ENCODE peak calls at places on chromosomes 4 and X, in ten cellular contexts. H is bronchial epithelial cell; V is cardiac muscle cell; Y is astrocyte of the cerebellum; G is kidney epithelial cell; C is tibial nerve; E is heart left ventricle; B is neural crest cell; K is NB4; Z is CD8-positive, alpha-beta T cell. A is an unnamed sample.
A peak's percentile ranks its signal among the peaks of the same experiment; 100 is the strongest.

GRCh38 chr4:105859233-105859632 is 36.0 kb upstream of the NPNT start:
- DNase-seq in C (no peak), K (no peak), V (no peak), Y (peak; percentile 16), G (peak; percentile 4), H (peak; percentile 86), E (no peak), Z (no peak), B (no peak), A (no peak)

GRCh38 chrX:63330681-63331080 is 20.5 kb downstream of the SPIN4 start:
- DNase-seq in G (no peak), Z (no peak), K (peak; percentile 74), H (peak; percentile 80), V (no peak), B (no peak), E (no peak), C (no peak), Y (no peak), A (no peak)

GRCh38 chr4:8269535-8270417 is at the start of gene HTRA3:
- DNase-seq in E (peak; percentile 75), B (peak; percentile 45), V (peak; percentile 73), H (no peak), Y (no peak), C (peak; percentile 45), G (no peak), K (peak; percentile 87), Z (no peak), A (no peak)

GRCh38 chr4:139628184-139629012 is 37.2 kb upstream of the MGST2 start:
- DNase-seq in G (no peak), V (peak; percentile 34), E (no peak), B (no peak), C (no peak), Z (no peak), K (no peak), H (no peak), Y (no peak), A (no peak)

GRCh38 chr4:74123065-74123728 is 24.2 kb upstream of the CXCL2 start:
- DNase-seq in B (no peak), K (peak; percentile 89), Y (no peak), V (no peak), G (no peak), Z (no peak), E (no peak), H (peak; percentile 10), C (no peak), A (peak; percentile 74)

GRCh38 chrX:135384161-135384836 is 37.4 kb upstream of the SMIM10L2A start:
- DNase-seq in Z (peak; percentile 30), E (no peak), V (no peak), C (no peak), H (no peak), G (no peak), Y (no peak), K (peak; percentile 44), B (no peak), A (no peak)

GRCh38 chrX:75086731-75087195 is 69.3 kb downstream of the ABCB7 start:
- DNase-seq in Y (no peak), V (no peak), K (no peak), C (no peak), Z (no peak), B (no peak), E (no peak), H (no peak), G (no peak), A (no peak)

GRCh38 chrX:154313147-154313546 is 17.6 kb downstream of the TKTL1 start:
- DNase-seq in Y (no peak), E (no peak), G (no peak), Z (no peak), V (no peak), H (no peak), C (no peak), K (no peak), B (peak; percentile 24), A (no peak)

GRCh38 chrX:537156-537555 is 93.4 kb upstream of the SHOX start:
- DNase-seq in E (no peak), B (no peak), C (no peak), Z (no peak), K (no peak), Y (no peak), V (no peak), G (no peak), H (no peak), A (no peak)

GRCh38 chr4:154928640-154929257 is 147.7 kb downstream of the RBM46 start:
- DNase-seq in K (peak; percentile 15), G (peak; percentile 10), B (no peak), E (no peak), H (peak; percentile 63), C (no peak), Y (peak; percentile 20), Z (no peak), V (peak; percentile 52), A (no peak)

GRCh38 chrX:30906726-30907125 is 17.7 kb upstream of the TAB3 start:
- DNase-seq in Y (peak; percentile 86), Z (no peak), K (no peak), B (no peak), C (no peak), E (no peak), V (no peak), G (no peak), H (peak; percentile 65), A (no peak)

GRCh38 chrX:106999002-106999975 is 723 bp downstream of the MORC4 start:
- DNase-seq in Z (peak; percentile 51), V (peak; percentile 78), E (peak; percentile 35), C (peak; percentile 17), H (peak; percentile 42), K (peak; percentile 3), Y (peak; percentile 11), G (no peak), B (peak; percentile 26), A (peak; percentile 63)

GRCh38 chr4:163332526-163333405 is at the start of gene NPY1R:
- DNase-seq in Z (no peak), V (peak; percentile 87), B (peak; percentile 68), Y (peak; percentile 66), E (peak; percentile 57), K (peak; percentile 52), C (peak; percentile 38), H (peak; percentile 69), G (peak; percentile 45), A (peak; percentile 81)

GRCh38 chr4:149999485-150000074 is 78.7 kb upstream of the DCLK2 start:
- DNase-seq in Y (peak; percentile 72), E (no peak), G (peak; percentile 45), V (peak; percentile 55), H (peak; percentile 53), C (no peak), Z (no peak), B (peak; percentile 11), K (peak; percentile 52), A (no peak)

GRCh38 chrX:134669378-134670098 is 11.3 kb upstream of the PLAC1 start:
- DNase-seq in H (peak; percentile 74), V (no peak), C (no peak), Y (no peak), Z (no peak), E (peak; percentile 47), K (no peak), B (no peak), G (no peak), A (no peak)

GRCh38 chrX:38426785-38427184 is 74.4 kb downstream of the OTC start:
- DNase-seq in B (no peak), V (no peak), K (peak; percentile 15), C (no peak), E (no peak), Z (no peak), H (peak; percentile 75), G (no peak), Y (no peak), A (no peak)

GRCh38 chr4:127888559-127888958 is 7.9 kb downstream of the PLK4 start:
- DNase-seq in B (no peak), G (no peak), Y (no peak), C (no peak), V (no peak), E (no peak), Z (no peak), K (no peak), H (no peak), A (no peak)

DNA sequence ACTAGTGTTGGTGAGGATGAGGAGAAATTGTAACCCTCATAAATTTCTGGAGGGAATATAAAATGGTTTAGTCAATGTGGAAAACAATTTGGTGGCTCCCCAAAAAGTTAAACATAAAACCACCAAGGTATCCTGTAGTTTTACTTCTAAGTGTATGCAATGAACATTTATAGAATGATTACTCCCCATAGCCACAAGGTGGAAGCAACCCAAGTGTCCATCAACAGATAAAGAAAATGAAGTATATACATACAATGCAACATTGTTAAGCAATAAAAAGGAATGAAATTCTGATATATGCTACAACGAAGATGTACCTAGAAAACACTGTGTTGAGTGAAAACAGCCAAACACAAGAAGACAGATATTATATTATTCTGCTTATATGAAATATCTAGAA is 569.1 kb upstream of the GRID2 start:
- DNase-seq in Y (no peak), H (peak; percentile 29), B (no peak), E (no peak), V (no peak), C (no peak), K (no peak), Z (no peak), G (no peak), A (no peak)
- TF ChIP-seq CTCF in Y (peak; percentile 3), H (no peak), B (peak; percentile 44), E (no peak), V (peak; percentile 35), C (no peak), K (no peak), Z (no peak), G (peak; percentile 11), A (no peak)

GRCh38 chr4:189202182-189202868 is 738.3 kb upstream of the FRG1 start:
- DNase-seq in H (peak; percentile 25), Y (peak; percentile 43), V (peak; percentile 65), Z (peak; percentile 13), E (peak; percentile 51), K (peak; percentile 79), B (peak; percentile 53), C (peak; percentile 66), G (no peak), A (peak; percentile 81)
- TF ChIP-seq CTCF in H (peak; percentile 81), Y (peak; percentile 80), V (peak; percentile 81), Z (no peak), E (peak; percentile 75), K (peak; percentile 75), B (peak; percentile 97), C (peak; percentile 87), G (peak; percentile 90), A (peak; percentile 85)

GRCh38 chr4:22477794-22478182 is 38.1 kb downstream of the ADGRA3 start:
- DNase-seq in K (no peak), C (no peak), B (no peak), E (no peak), G (no peak), V (no peak), Z (no peak), Y (no peak), H (no peak), A (no peak)
- TF ChIP-seq CTCF in K (no peak), C (no peak), B (no peak), E (no peak), G (no peak), V (no peak), Z (no peak), Y (no peak), H (no peak), A (no peak)

DNA sequence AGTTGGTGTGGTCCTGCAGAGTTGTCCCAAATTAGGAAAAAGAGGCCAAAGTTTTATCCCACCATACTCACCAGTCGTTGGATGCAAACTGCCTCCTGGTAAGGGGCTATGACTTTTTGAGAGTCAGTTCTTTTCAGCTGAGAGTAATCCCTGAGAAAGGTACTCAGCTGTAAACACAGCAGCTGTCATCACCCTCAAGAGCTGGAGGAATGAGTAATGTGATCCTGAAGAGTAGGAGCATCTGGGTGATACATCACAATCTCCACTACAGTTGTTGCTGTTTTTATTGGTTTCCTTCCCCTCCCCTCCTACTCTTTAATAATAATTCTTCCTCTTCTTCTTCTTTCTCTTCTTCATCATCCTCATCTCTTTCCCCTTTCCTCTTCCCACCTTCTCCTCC is 5.7 kb downstream of the MAGEE1 start:
- DNase-seq in K (no peak), H (peak; percentile 1), Y (no peak), V (peak; percentile 25), E (no peak), Z (no peak), G (no peak), C (no peak), B (no peak), A (no peak)
- TF ChIP-seq CTCF in K (no peak), H (no peak), Y (no peak), V (no peak), E (no peak), Z (no peak), G (no peak), C (no peak), B (no peak), A (no peak)

A was measured in tibial artery.